ENCODE peak calls at places on chromosomes 7 and 10, in eight cellular contexts. One of them, this sample, is unnamed. For H3K36me3 and H3K9me3, the result is how much of the 10 kb centered on the place peaks cover.

GRCh38 chr10:126070815-126071214 is 174.5 kb downstream of the FANK1 start:
- DNase-seq in SJCRH30: no peak
- DNase-seq in neuronal stem cell: no peak
- DNase-seq in hepatocyte: no peak
- DNase-seq in esophagus squamous epithelium: no peak
- DNase-seq in aorta: no peak
- DNase-seq in NT2/D1: no peak
- DNase-seq in lower lobe of right lung: no peak
- DNase-seq in this sample: no peak

GRCh38 chr10:52740913-52741675 is 31.5 kb downstream of the MBL2 start:
- DNase-seq in SJCRH30: peak
- DNase-seq in hepatocyte: peak
- DNase-seq in esophagus squamous epithelium: no peak
- DNase-seq in neuronal stem cell: peak
- DNase-seq in aorta: no peak
- DNase-seq in lower lobe of right lung: no peak
- DNase-seq in NT2/D1: peak
- DNase-seq in this sample: peak

GRCh38 chr7:88789480-88790064 is 6.0 kb downstream of the TEX47 start:
- DNase-seq in esophagus squamous epithelium: no peak
- DNase-seq in lower lobe of right lung: no peak
- DNase-seq in aorta: no peak
- DNase-seq in NT2/D1: no peak
- DNase-seq in hepatocyte: peak
- DNase-seq in neuronal stem cell: no peak
- DNase-seq in SJCRH30: no peak
- DNase-seq in this sample: no peak

GRCh38 chr10:75592888-75593643 is 161.6 kb downstream of the LRMDA start:
- DNase-seq in SJCRH30: no peak
- DNase-seq in NT2/D1: no peak
- DNase-seq in lower lobe of right lung: no peak
- DNase-seq in aorta: no peak
- DNase-seq in neuronal stem cell: no peak
- DNase-seq in hepatocyte: no peak
- DNase-seq in esophagus squamous epithelium: no peak
- DNase-seq in this sample: no peak

GRCh38 chr7:30237271-30237695 is 47.1 kb upstream of the ZNRF2 start:
- DNase-seq in neuronal stem cell: no peak
- DNase-seq in SJCRH30: no peak
- DNase-seq in esophagus squamous epithelium: no peak
- DNase-seq in lower lobe of right lung: peak
- DNase-seq in hepatocyte: no peak
- DNase-seq in aorta: peak
- DNase-seq in NT2/D1: no peak
- DNase-seq in this sample: no peak

GRCh38 chr10:1148855-1149620 is 92.9 kb downstream of the WDR37 start:
- DNase-seq in neuronal stem cell: no peak
- DNase-seq in esophagus squamous epithelium: no peak
- DNase-seq in hepatocyte: no peak
- DNase-seq in aorta: no peak
- DNase-seq in lower lobe of right lung: no peak
- DNase-seq in NT2/D1: no peak
- DNase-seq in SJCRH30: no peak
- DNase-seq in this sample: no peak

GRCh38 chr7:130148561-130148960 is 56.6 kb downstream of the TMEM209 start:
- DNase-seq in lower lobe of right lung: no peak
- DNase-seq in neuronal stem cell: no peak
- DNase-seq in esophagus squamous epithelium: no peak
- DNase-seq in aorta: no peak
- DNase-seq in NT2/D1: no peak
- DNase-seq in SJCRH30: no peak
- DNase-seq in hepatocyte: no peak
- DNase-seq in this sample: no peak

GRCh38 chr7:128860158-128861073 is 2.2 kb upstream of the ATP6V1F start:
- DNase-seq in SJCRH30: no peak
- DNase-seq in lower lobe of right lung: no peak
- DNase-seq in NT2/D1: no peak
- DNase-seq in esophagus squamous epithelium: no peak
- DNase-seq in hepatocyte: no peak
- DNase-seq in aorta: no peak
- DNase-seq in neuronal stem cell: no peak
- DNase-seq in this sample: peak

GRCh38 chr7:151459726-151460473 is 20.0 kb upstream of the CRYGN start:
- DNase-seq in neuronal stem cell: peak
- DNase-seq in aorta: peak
- DNase-seq in hepatocyte: peak
- DNase-seq in NT2/D1: no peak
- DNase-seq in SJCRH30: peak
- DNase-seq in lower lobe of right lung: peak
- DNase-seq in esophagus squamous epithelium: no peak
- DNase-seq in this sample: peak

GRCh38 chr10:78851652-78852051 is 217.1 kb upstream of the ZMIZ1 start:
- DNase-seq in esophagus squamous epithelium: no peak
- DNase-seq in aorta: no peak
- DNase-seq in hepatocyte: peak
- DNase-seq in SJCRH30: no peak
- DNase-seq in neuronal stem cell: no peak
- DNase-seq in NT2/D1: no peak
- DNase-seq in lower lobe of right lung: no peak
- DNase-seq in this sample: no peak

GRCh38 chr7:87858427-87859100 is 17.6 kb downstream of the SLC25A40 start:
- DNase-seq in lower lobe of right lung: no peak
- DNase-seq in neuronal stem cell: no peak
- DNase-seq in esophagus squamous epithelium: no peak
- DNase-seq in aorta: no peak
- DNase-seq in SJCRH30: no peak
- DNase-seq in hepatocyte: no peak
- DNase-seq in NT2/D1: no peak
- DNase-seq in this sample: no peak

GRCh38 chr7:132084776-132085388 is 491.4 kb downstream of the PLXNA4 start:
- DNase-seq in lower lobe of right lung: no peak
- DNase-seq in NT2/D1: no peak
- DNase-seq in neuronal stem cell: no peak
- DNase-seq in esophagus squamous epithelium: no peak
- DNase-seq in hepatocyte: no peak
- DNase-seq in aorta: no peak
- DNase-seq in SJCRH30: no peak
- DNase-seq in this sample: no peak

GRCh38 chr7:157097569-157097968 is 41.2 kb upstream of the UBE3C start:
- DNase-seq in SJCRH30: no peak
- DNase-seq in lower lobe of right lung: no peak
- DNase-seq in hepatocyte: no peak
- DNase-seq in esophagus squamous epithelium: no peak
- DNase-seq in neuronal stem cell: no peak
- DNase-seq in NT2/D1: no peak
- DNase-seq in aorta: no peak
- DNase-seq in this sample: no peak

GRCh38 chr7:148464932-148465331 is 125.6 kb upstream of the C7orf33 start:
- DNase-seq in neuronal stem cell: no peak
- DNase-seq in NT2/D1: no peak
- DNase-seq in esophagus squamous epithelium: no peak
- DNase-seq in SJCRH30: no peak
- DNase-seq in hepatocyte: no peak
- DNase-seq in aorta: no peak
- DNase-seq in lower lobe of right lung: no peak
- DNase-seq in this sample: no peak

GRCh38 chr7:155466814-155467675 is 9.1 kb downstream of the EN2 start:
- DNase-seq in NT2/D1: peak
- DNase-seq in hepatocyte: no peak
- DNase-seq in SJCRH30: no peak
- DNase-seq in aorta: no peak
- DNase-seq in esophagus squamous epithelium: no peak
- DNase-seq in lower lobe of right lung: no peak
- DNase-seq in neuronal stem cell: peak
- DNase-seq in this sample: peak

GRCh38 chr7:140640060-140640611 is 477 bp downstream of the DENND2A start:
- DNase-seq in lower lobe of right lung: peak
- DNase-seq in NT2/D1: no peak
- DNase-seq in neuronal stem cell: no peak
- DNase-seq in esophagus squamous epithelium: no peak
- DNase-seq in hepatocyte: peak
- DNase-seq in aorta: peak
- DNase-seq in SJCRH30: peak
- DNase-seq in this sample: peak

GRCh38 chr7:40716052-40716451 is 581.2 kb downstream of the SUGCT start:
- DNase-seq in hepatocyte: no peak
- DNase-seq in lower lobe of right lung: no peak
- DNase-seq in aorta: no peak
- DNase-seq in esophagus squamous epithelium: no peak
- DNase-seq in SJCRH30: no peak
- DNase-seq in neuronal stem cell: no peak
- DNase-seq in NT2/D1: no peak
- DNase-seq in this sample: no peak

GRCh38 chr10:127934383-127934782 is 27.5 kb downstream of the PTPRE start:
- DNase-seq in SJCRH30: no peak
- DNase-seq in NT2/D1: no peak
- DNase-seq in esophagus squamous epithelium: no peak
- DNase-seq in neuronal stem cell: no peak
- DNase-seq in hepatocyte: no peak
- DNase-seq in lower lobe of right lung: no peak
- DNase-seq in aorta: no peak
- DNase-seq in this sample: no peak

GRCh38 chr10:86651631-86652331 is 2.6 kb upstream of the OPN4 start:
- DNase-seq in neuronal stem cell: no peak
- DNase-seq in lower lobe of right lung: no peak
- DNase-seq in SJCRH30: no peak
- DNase-seq in hepatocyte: no peak
- DNase-seq in NT2/D1: no peak
- DNase-seq in aorta: peak
- DNase-seq in esophagus squamous epithelium: no peak
- DNase-seq in this sample: no peak

DNA sequence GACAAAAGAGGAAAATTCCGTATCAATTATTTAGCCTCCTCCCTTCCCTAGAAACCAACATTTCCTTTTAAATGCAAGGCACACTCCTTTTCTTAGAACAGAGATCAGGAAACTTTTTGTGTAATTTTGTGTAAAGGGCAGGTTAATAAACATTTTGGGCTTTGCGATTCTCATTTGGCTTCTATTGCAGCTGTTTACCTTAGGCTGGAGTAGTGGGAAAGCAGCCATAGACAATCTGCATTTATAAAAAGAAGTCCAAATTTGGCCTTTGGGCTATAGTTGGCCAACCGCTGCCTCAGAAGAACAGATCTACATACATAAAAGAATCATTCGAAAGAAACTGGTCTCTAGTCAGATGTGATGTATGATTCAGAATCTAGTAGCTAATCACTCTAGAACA is 35.3 kb downstream of the NAMPT start:
- DNase-seq in lower lobe of right lung: no peak
- DNase-seq in NT2/D1: no peak
- DNase-seq in aorta: no peak
- DNase-seq in esophagus squamous epithelium: no peak
- DNase-seq in hepatocyte: no peak
- DNase-seq in SJCRH30: no peak
- DNase-seq in neuronal stem cell: no peak
- DNase-seq in this sample: no peak
- H3K4me3 ChIP-seq in lower lobe of right lung: no peak
- H3K4me3 ChIP-seq in NT2/D1: no peak
- H3K4me3 ChIP-seq in aorta: no peak
- H3K4me3 ChIP-seq in esophagus squamous epithelium: no peak
- H3K4me3 ChIP-seq in hepatocyte: no peak
- H3K4me3 ChIP-seq in SJCRH30: no peak
- H3K4me3 ChIP-seq in neuronal stem cell: no peak
- H3K4me3 ChIP-seq in this sample: no peak

DNA sequence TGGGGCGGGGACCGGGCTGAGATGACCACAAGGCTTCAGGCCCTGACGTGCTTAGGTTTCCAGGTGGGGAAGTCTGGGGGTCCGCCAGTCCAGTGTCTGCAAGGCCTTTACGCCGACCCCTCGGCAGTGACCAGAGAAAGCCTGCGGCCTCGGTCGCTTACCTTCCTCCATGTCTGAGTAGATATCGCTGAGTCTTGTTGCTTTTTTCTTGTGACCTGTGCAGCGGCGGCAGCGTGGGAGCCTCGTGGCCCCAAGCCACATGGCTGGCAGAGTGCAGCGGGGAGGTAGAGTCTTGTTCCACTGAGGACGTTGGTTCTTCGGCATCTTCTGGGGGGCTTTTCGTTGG is 329 bp downstream of the NOLC1 start:
- DNase-seq in neuronal stem cell: no peak
- DNase-seq in esophagus squamous epithelium: no peak
- DNase-seq in SJCRH30: peak
- DNase-seq in NT2/D1: no peak
- DNase-seq in lower lobe of right lung: no peak
- DNase-seq in hepatocyte: peak
- DNase-seq in aorta: no peak
- DNase-seq in this sample: no peak
- H3K36me3 ChIP-seq in neuronal stem cell: under half
- H3K36me3 ChIP-seq in esophagus squamous epithelium: half or more
- H3K36me3 ChIP-seq in SJCRH30: half or more
- H3K36me3 ChIP-seq in NT2/D1: half or more
- H3K36me3 ChIP-seq in lower lobe of right lung: half or more
- H3K36me3 ChIP-seq in hepatocyte: under half
- H3K36me3 ChIP-seq in aorta: under half
- H3K36me3 ChIP-seq in this sample: half or more

DNA sequence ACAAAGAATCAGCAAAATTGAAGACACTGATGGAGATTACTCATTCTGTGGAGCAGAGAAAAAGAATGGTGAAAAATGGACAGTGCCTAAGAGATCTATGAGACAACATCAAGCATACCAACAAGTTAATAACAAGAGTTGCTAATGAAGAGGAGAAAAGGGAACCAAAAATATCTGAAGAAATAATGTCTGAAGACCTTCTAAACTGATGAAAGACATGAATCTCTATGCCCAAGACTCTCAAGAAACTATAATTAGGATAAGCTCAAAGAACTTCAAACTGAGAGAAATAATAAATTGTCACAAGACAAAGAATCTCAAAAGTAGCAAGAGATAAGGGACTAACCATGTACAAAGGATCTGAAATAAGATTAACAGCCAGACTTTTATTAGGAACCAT is 93.4 kb downstream of the ZNF33B start:
- DNase-seq in NT2/D1: no peak
- DNase-seq in aorta: no peak
- DNase-seq in neuronal stem cell: no peak
- DNase-seq in esophagus squamous epithelium: no peak
- DNase-seq in hepatocyte: no peak
- DNase-seq in lower lobe of right lung: no peak
- DNase-seq in SJCRH30: no peak
- DNase-seq in this sample: no peak
- H3K9me3 ChIP-seq in NT2/D1: under half
- H3K9me3 ChIP-seq in aorta: under half
- H3K9me3 ChIP-seq in neuronal stem cell: under half
- H3K9me3 ChIP-seq in esophagus squamous epithelium: under half
- H3K9me3 ChIP-seq in hepatocyte: under half
- H3K9me3 ChIP-seq in lower lobe of right lung: half or more
- H3K9me3 ChIP-seq in SJCRH30: under half
- H3K9me3 ChIP-seq in this sample: under half

DNA sequence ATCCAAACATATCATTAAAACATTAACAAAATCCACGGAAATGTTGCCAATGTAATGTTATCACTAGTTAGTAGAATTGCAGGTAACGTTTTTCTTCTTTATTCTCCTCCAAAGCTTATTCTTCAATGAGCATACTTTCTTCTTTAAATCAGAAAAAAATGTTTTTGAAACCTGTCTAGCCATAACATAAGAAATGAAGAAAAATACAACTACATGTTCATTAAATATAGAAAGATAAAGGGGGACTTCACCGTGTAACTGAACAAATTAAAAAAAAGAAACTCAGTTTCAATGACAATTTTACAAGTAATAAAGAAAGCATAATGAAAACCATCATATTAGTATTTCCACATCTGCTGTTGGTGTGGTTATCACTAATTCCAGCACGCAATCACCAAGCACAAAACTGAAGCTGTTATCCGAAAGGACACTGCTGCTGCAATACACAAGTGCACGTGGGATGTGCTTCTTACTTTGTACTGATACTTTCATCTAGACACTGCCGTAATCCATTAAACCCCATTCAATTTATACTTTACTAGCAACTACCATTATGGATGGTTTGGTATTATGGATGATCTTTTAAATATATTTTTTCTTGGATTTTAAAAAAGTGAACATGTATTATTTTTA is 9.6 kb downstream of the ESYT2 start:
- DNase-seq in SJCRH30: no peak
- DNase-seq in NT2/D1: no peak
- DNase-seq in neuronal stem cell: no peak
- DNase-seq in lower lobe of right lung: no peak
- DNase-seq in esophagus squamous epithelium: no peak
- DNase-seq in hepatocyte: no peak
- DNase-seq in aorta: no peak
- DNase-seq in this sample: no peak
- H3K4me3 ChIP-seq in SJCRH30: no peak
- H3K4me3 ChIP-seq in NT2/D1: no peak
- H3K4me3 ChIP-seq in neuronal stem cell: no peak
- H3K4me3 ChIP-seq in lower lobe of right lung: no peak
- H3K4me3 ChIP-seq in esophagus squamous epithelium: no peak
- H3K4me3 ChIP-seq in hepatocyte: no peak
- H3K4me3 ChIP-seq in aorta: no peak
- H3K4me3 ChIP-seq in this sample: no peak